ENCODE peak calls at places on chromosomes 4 and X, in six cellular contexts. One of them, this sample, is unnamed.
A peak's percentile ranks its signal among the peaks of the same experiment; 100 is the strongest.

GRCh38 chr4:126603210-126603609 is 1029.5 kb upstream of the INTU start:
- DNase-seq in stimulated activated CD4-positive, alpha-beta T cell treated with anti-CD3 and anti-CD28 coated beads, Interleukin-12 subunit alpha, Interleukin-12 subunit beta, amount 100 ng/mL, for 48 hours: no peak
- DNase-seq in GM13977: no peak
- DNase-seq in K562: no peak
- DNase-seq in H9: no peak
- DNase-seq in prostate gland: no peak
- DNase-seq in this sample: no peak

GRCh38 chrX:65587616-65588526 is 53.3 kb upstream of the LAS1L start:
- DNase-seq in K562: peak; percentile 66
- DNase-seq in H9: no peak
- DNase-seq in GM13977: no peak
- DNase-seq in prostate gland: peak; percentile 51
- DNase-seq in stimulated activated CD4-positive, alpha-beta T cell treated with anti-CD3 and anti-CD28 coated beads, Interleukin-12 subunit alpha, Interleukin-12 subunit beta, amount 100 ng/mL, for 48 hours: no peak
- DNase-seq in this sample: peak; percentile 43

GRCh38 chr4:79442422-79442821 is 34.4 kb upstream of the GK2 start:
- DNase-seq in prostate gland: no peak
- DNase-seq in GM13977: no peak
- DNase-seq in H9: no peak
- DNase-seq in K562: no peak
- DNase-seq in stimulated activated CD4-positive, alpha-beta T cell treated with anti-CD3 and anti-CD28 coated beads, Interleukin-12 subunit alpha, Interleukin-12 subunit beta, amount 100 ng/mL, for 48 hours: no peak
- DNase-seq in this sample: no peak

GRCh38 chr4:39729557-39729956 is 31.6 kb downstream of the UBE2K start:
- DNase-seq in stimulated activated CD4-positive, alpha-beta T cell treated with anti-CD3 and anti-CD28 coated beads, Interleukin-12 subunit alpha, Interleukin-12 subunit beta, amount 100 ng/mL, for 48 hours: no peak
- DNase-seq in K562: no peak
- DNase-seq in GM13977: no peak
- DNase-seq in prostate gland: no peak
- DNase-seq in H9: no peak
- DNase-seq in this sample: no peak

GRCh38 chr4:137370206-137370633 is 162.1 kb downstream of the PCDH18 start:
- DNase-seq in stimulated activated CD4-positive, alpha-beta T cell treated with anti-CD3 and anti-CD28 coated beads, Interleukin-12 subunit alpha, Interleukin-12 subunit beta, amount 100 ng/mL, for 48 hours: no peak
- DNase-seq in prostate gland: no peak
- DNase-seq in K562: no peak
- DNase-seq in GM13977: no peak
- DNase-seq in H9: no peak
- DNase-seq in this sample: no peak

GRCh38 chr4:158796370-158797140 is 27.7 kb downstream of the FNIP2 start:
- DNase-seq in stimulated activated CD4-positive, alpha-beta T cell treated with anti-CD3 and anti-CD28 coated beads, Interleukin-12 subunit alpha, Interleukin-12 subunit beta, amount 100 ng/mL, for 48 hours: no peak
- DNase-seq in K562: no peak
- DNase-seq in GM13977: no peak
- DNase-seq in prostate gland: no peak
- DNase-seq in H9: no peak
- DNase-seq in this sample: no peak

GRCh38 chrX:8921615-8922014 is 112.3 kb downstream of the FAM9B start:
- DNase-seq in H9: no peak
- DNase-seq in stimulated activated CD4-positive, alpha-beta T cell treated with anti-CD3 and anti-CD28 coated beads, Interleukin-12 subunit alpha, Interleukin-12 subunit beta, amount 100 ng/mL, for 48 hours: no peak
- DNase-seq in GM13977: no peak
- DNase-seq in prostate gland: no peak
- DNase-seq in K562: no peak
- DNase-seq in this sample: no peak

GRCh38 chr4:141195095-141195707 is 25.5 kb upstream of the ZNF330 start:
- DNase-seq in GM13977: no peak
- DNase-seq in prostate gland: no peak
- DNase-seq in H9: no peak
- DNase-seq in stimulated activated CD4-positive, alpha-beta T cell treated with anti-CD3 and anti-CD28 coated beads, Interleukin-12 subunit alpha, Interleukin-12 subunit beta, amount 100 ng/mL, for 48 hours: no peak
- DNase-seq in K562: no peak
- DNase-seq in this sample: no peak

GRCh38 chr4:4606321-4606720 is 64.5 kb upstream of the STX18 start:
- DNase-seq in K562: no peak
- DNase-seq in prostate gland: no peak
- DNase-seq in stimulated activated CD4-positive, alpha-beta T cell treated with anti-CD3 and anti-CD28 coated beads, Interleukin-12 subunit alpha, Interleukin-12 subunit beta, amount 100 ng/mL, for 48 hours: no peak
- DNase-seq in H9: no peak
- DNase-seq in GM13977: no peak
- DNase-seq in this sample: no peak

GRCh38 chrX:148567779-148568178 is 67.4 kb downstream of the AFF2 start:
- DNase-seq in H9: no peak
- DNase-seq in K562: no peak
- DNase-seq in prostate gland: no peak
- DNase-seq in stimulated activated CD4-positive, alpha-beta T cell treated with anti-CD3 and anti-CD28 coated beads, Interleukin-12 subunit alpha, Interleukin-12 subunit beta, amount 100 ng/mL, for 48 hours: no peak
- DNase-seq in GM13977: no peak
- DNase-seq in this sample: no peak

GRCh38 chrX:19616959-19617358 is 101.7 kb upstream of the MAP3K15 start:
- DNase-seq in K562: no peak
- DNase-seq in H9: no peak
- DNase-seq in GM13977: no peak
- DNase-seq in prostate gland: no peak
- DNase-seq in stimulated activated CD4-positive, alpha-beta T cell treated with anti-CD3 and anti-CD28 coated beads, Interleukin-12 subunit alpha, Interleukin-12 subunit beta, amount 100 ng/mL, for 48 hours: no peak
- DNase-seq in this sample: no peak